ENCODE peak calls at places on chromosomes 13 and 19, in four cellular contexts. J is GM06990, L is brain microvascular endothelial cell, X is GM12864. E is an unnamed sample.

GRCh38 chr19:1252818-1253513 is 4.6 kb downstream of the MIDN start:
- DNase-seq in L (peak; percentile 94), X (no peak), J (peak; percentile 76), E (no peak)

GRCh38 chr19:42010245-42011126 is 16.5 kb upstream of the ATP1A3 start:
- DNase-seq in J (no peak), X (no peak), L (no peak), E (no peak)

GRCh38 chr19:49761625-49762311 is 1.3 kb downstream of the TSKS start:
- DNase-seq in X (no peak), L (peak; percentile 14), J (no peak), E (no peak)

GRCh38 chr13:50697746-50698526 is 145.6 kb downstream of the DLEU7 start:
- DNase-seq in X (no peak), J (no peak), L (no peak), E (no peak)

GRCh38 chr19:47352095-47352494 is 3.0 kb downstream of the DHX34 start:
- DNase-seq in X (no peak), J (no peak), L (no peak), E (no peak)

GRCh38 chr19:49070416-49070815 is 2.1 kb downstream of the KCNA7 start:
- DNase-seq in X (no peak), J (no peak), L (no peak), E (no peak)

GRCh38 chr19:13103961-13104847 is 1.5 kb upstream of the LYL1 start:
- DNase-seq in L (no peak), J (peak; percentile 90), X (no peak), E (peak; percentile 85)

GRCh38 chr19:55210120-55210493 is 806 bp upstream of the PTPRH start:
- DNase-seq in J (no peak), X (no peak), L (peak; percentile 90), E (no peak)

DNA sequence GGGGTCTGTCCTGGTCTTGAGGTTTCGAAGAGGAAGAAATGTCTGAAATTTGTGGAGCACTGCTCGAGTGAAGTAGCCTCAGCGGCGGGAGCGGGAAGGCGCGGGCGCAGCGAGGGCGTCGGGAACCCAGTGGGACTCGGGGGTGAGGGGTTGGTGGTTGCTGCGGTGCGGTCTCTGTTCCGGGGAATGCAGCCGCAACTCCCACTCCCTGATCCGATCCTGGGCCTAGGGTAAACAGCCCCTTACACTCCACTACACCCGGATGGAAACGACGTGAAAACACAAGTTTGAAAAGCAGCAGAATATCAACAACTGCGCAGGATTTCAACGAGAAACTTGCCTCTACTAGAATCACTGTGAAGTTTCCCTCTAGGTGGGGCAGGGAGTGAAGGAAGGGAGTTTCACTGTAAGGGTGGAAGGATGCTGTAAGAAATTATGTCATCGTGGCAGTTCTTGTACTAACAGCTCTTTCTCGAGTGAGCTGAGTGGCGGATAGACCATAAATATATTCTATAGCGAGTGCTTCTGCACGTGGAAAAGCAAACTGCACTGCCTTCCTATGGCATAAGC is 2.0 kb upstream of the KLF12 start:
- DNase-seq in J (no peak), X (no peak), L (peak; percentile 53), E (peak; percentile 17)
- TF ChIP-seq CTCF in J (no peak), X (no peak), L (peak; percentile 38), E (no peak)

DNA sequence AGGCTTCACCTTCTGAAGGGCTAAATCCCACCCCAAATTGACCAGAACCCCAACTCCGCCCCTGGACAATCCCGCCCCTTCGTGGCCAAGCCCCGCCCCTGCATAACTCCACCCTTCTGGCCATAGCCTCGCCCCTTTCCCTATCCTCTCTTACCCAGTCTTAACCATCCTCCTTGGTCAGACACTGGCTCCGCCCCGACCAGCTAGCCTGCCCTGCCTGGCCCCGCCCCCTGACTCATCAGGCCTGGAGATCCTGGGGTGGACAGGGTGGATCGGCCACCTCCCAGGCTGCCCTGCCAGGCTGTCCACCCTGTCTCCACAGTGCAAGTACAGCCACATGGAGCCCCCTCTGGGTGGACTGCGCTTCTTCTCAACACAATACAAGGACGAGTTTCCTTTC is 8.0 kb upstream of the ZNF358 start:
- DNase-seq in L (peak; percentile 92), J (peak; percentile 50), X (no peak), E (no peak)
- TF ChIP-seq CTCF in L (no peak), J (no peak), X (no peak), E (no peak)

GRCh38 chr13:20231839-20232555 is at the start of gene GJB6:
- DNase-seq in J (no peak), L (no peak), X (no peak), E (peak; percentile 36)
- TF ChIP-seq CTCF in J (no peak), L (no peak), X (no peak), E (no peak)

GRCh38 chr19:9498183-9498902 is at the start of gene ZNF560:
- DNase-seq in J (peak; percentile 18), L (peak; percentile 20), X (no peak), E (no peak)
- TF ChIP-seq CTCF in J (no peak), L (peak; percentile 56), X (peak; percentile 20), E (no peak)

GRCh38 chr19:38727306-38727867 is 16.9 kb downstream of the CAPN12 start:
- DNase-seq in X (no peak), J (no peak), L (no peak), E (no peak)
- TF ChIP-seq CTCF in X (no peak), J (no peak), L (no peak), E (no peak)

E was measured in GM10248.